ENCODE peak calls at places on chromosomes 3 and 15, in eight cellular contexts. One of them, this sample, is unnamed.

GRCh38 chr3:60461199-60461598 is 790.1 kb downstream of the FHIT start:
- DNase-seq in psoas muscle: no peak
- DNase-seq in dorsolateral prefrontal cortex: no peak
- DNase-seq in prostate gland: no peak
- DNase-seq in foreskin fibroblast: no peak
- DNase-seq in lower lobe of right lung: no peak
- DNase-seq in coronary artery: no peak
- DNase-seq in fibroblast of lung: peak; percentile 4
- DNase-seq in this sample: no peak

GRCh38 chr3:25448750-25449684 is 21.0 kb downstream of the RARB start:
- DNase-seq in psoas muscle: peak; percentile 85
- DNase-seq in dorsolateral prefrontal cortex: peak; percentile 45
- DNase-seq in prostate gland: peak; percentile 75
- DNase-seq in foreskin fibroblast: peak; percentile 43
- DNase-seq in lower lobe of right lung: peak; percentile 80
- DNase-seq in coronary artery: peak; percentile 87
- DNase-seq in fibroblast of lung: peak; percentile 87
- DNase-seq in this sample: no peak

GRCh38 chr3:170410428-170411029 is 8.1 kb upstream of the CLDN11 start:
- DNase-seq in psoas muscle: no peak
- DNase-seq in dorsolateral prefrontal cortex: no peak
- DNase-seq in prostate gland: no peak
- DNase-seq in foreskin fibroblast: no peak
- DNase-seq in lower lobe of right lung: no peak
- DNase-seq in coronary artery: no peak
- DNase-seq in fibroblast of lung: no peak
- DNase-seq in this sample: no peak

GRCh38 chr3:143464850-143465249 is 345.3 kb downstream of the CHST2 start:
- DNase-seq in psoas muscle: peak; percentile 19
- DNase-seq in dorsolateral prefrontal cortex: no peak
- DNase-seq in prostate gland: no peak
- DNase-seq in foreskin fibroblast: peak; percentile 47
- DNase-seq in lower lobe of right lung: no peak
- DNase-seq in coronary artery: no peak
- DNase-seq in fibroblast of lung: no peak
- DNase-seq in this sample: no peak

GRCh38 chr15:94607176-94607654 is 375.9 kb downstream of the MCTP2 start:
- DNase-seq in psoas muscle: peak; percentile 20
- DNase-seq in dorsolateral prefrontal cortex: no peak
- DNase-seq in prostate gland: no peak
- DNase-seq in foreskin fibroblast: no peak
- DNase-seq in lower lobe of right lung: no peak
- DNase-seq in coronary artery: no peak
- DNase-seq in fibroblast of lung: no peak
- DNase-seq in this sample: no peak

GRCh38 chr3:50493086-50493485 is 10.3 kb downstream of the CACNA2D2 start:
- DNase-seq in psoas muscle: no peak
- DNase-seq in dorsolateral prefrontal cortex: no peak
- DNase-seq in prostate gland: no peak
- DNase-seq in foreskin fibroblast: no peak
- DNase-seq in lower lobe of right lung: no peak
- DNase-seq in coronary artery: no peak
- DNase-seq in fibroblast of lung: no peak
- DNase-seq in this sample: no peak

GRCh38 chr3:134078169-134078821 is 48.6 kb upstream of the SLCO2A1 start:
- DNase-seq in psoas muscle: no peak
- DNase-seq in dorsolateral prefrontal cortex: no peak
- DNase-seq in prostate gland: no peak
- DNase-seq in foreskin fibroblast: peak; percentile 25
- DNase-seq in lower lobe of right lung: no peak
- DNase-seq in coronary artery: peak; percentile 46
- DNase-seq in fibroblast of lung: no peak
- DNase-seq in this sample: no peak

GRCh38 chr3:16494906-16495580 is 18.5 kb downstream of the RFTN1 start:
- DNase-seq in psoas muscle: no peak
- DNase-seq in dorsolateral prefrontal cortex: no peak
- DNase-seq in prostate gland: no peak
- DNase-seq in foreskin fibroblast: no peak
- DNase-seq in lower lobe of right lung: no peak
- DNase-seq in coronary artery: no peak
- DNase-seq in fibroblast of lung: peak; percentile 30
- DNase-seq in this sample: no peak

GRCh38 chr3:88113311-88114162 is 36.2 kb upstream of the C3orf38 start:
- DNase-seq in psoas muscle: no peak
- DNase-seq in dorsolateral prefrontal cortex: no peak
- DNase-seq in prostate gland: peak; percentile 62
- DNase-seq in foreskin fibroblast: peak; percentile 56
- DNase-seq in lower lobe of right lung: no peak
- DNase-seq in coronary artery: no peak
- DNase-seq in fibroblast of lung: peak; percentile 52
- DNase-seq in this sample: peak; percentile 56

GRCh38 chr15:92524161-92524560 is 130.5 kb downstream of the ST8SIA2 start:
- DNase-seq in psoas muscle: no peak
- DNase-seq in dorsolateral prefrontal cortex: no peak
- DNase-seq in prostate gland: no peak
- DNase-seq in foreskin fibroblast: no peak
- DNase-seq in lower lobe of right lung: no peak
- DNase-seq in coronary artery: no peak
- DNase-seq in fibroblast of lung: no peak
- DNase-seq in this sample: no peak

GRCh38 chr15:92525758-92526245 is 129.8 kb downstream of the FAM174B start:
- DNase-seq in psoas muscle: no peak
- DNase-seq in dorsolateral prefrontal cortex: no peak
- DNase-seq in prostate gland: no peak
- DNase-seq in foreskin fibroblast: no peak
- DNase-seq in lower lobe of right lung: no peak
- DNase-seq in coronary artery: no peak
- DNase-seq in fibroblast of lung: no peak
- DNase-seq in this sample: no peak

GRCh38 chr15:92523176-92523575 is 129.5 kb downstream of the ST8SIA2 start:
- DNase-seq in psoas muscle: no peak
- DNase-seq in dorsolateral prefrontal cortex: no peak
- DNase-seq in prostate gland: no peak
- DNase-seq in foreskin fibroblast: no peak
- DNase-seq in lower lobe of right lung: no peak
- DNase-seq in coronary artery: no peak
- DNase-seq in fibroblast of lung: no peak
- DNase-seq in this sample: no peak

GRCh38 chr15:92528736-92529135 is 126.8 kb downstream of the FAM174B start:
- DNase-seq in psoas muscle: no peak
- DNase-seq in dorsolateral prefrontal cortex: no peak
- DNase-seq in prostate gland: no peak
- DNase-seq in foreskin fibroblast: no peak
- DNase-seq in lower lobe of right lung: no peak
- DNase-seq in coronary artery: no peak
- DNase-seq in fibroblast of lung: peak; percentile 38
- DNase-seq in this sample: no peak

GRCh38 chr15:92527197-92527596 is 128.4 kb downstream of the FAM174B start:
- DNase-seq in psoas muscle: no peak
- DNase-seq in dorsolateral prefrontal cortex: no peak
- DNase-seq in prostate gland: peak; percentile 90
- DNase-seq in foreskin fibroblast: no peak
- DNase-seq in lower lobe of right lung: no peak
- DNase-seq in coronary artery: no peak
- DNase-seq in fibroblast of lung: no peak
- DNase-seq in this sample: no peak
- TF ChIP-seq CTCF in psoas muscle: no peak
- TF ChIP-seq CTCF in dorsolateral prefrontal cortex: no peak
- TF ChIP-seq CTCF in prostate gland: no peak
- TF ChIP-seq CTCF in foreskin fibroblast: no peak
- TF ChIP-seq CTCF in lower lobe of right lung: no peak
- TF ChIP-seq CTCF in coronary artery: no peak
- TF ChIP-seq CTCF in fibroblast of lung: no peak
- TF ChIP-seq CTCF in this sample: no peak

DNA sequence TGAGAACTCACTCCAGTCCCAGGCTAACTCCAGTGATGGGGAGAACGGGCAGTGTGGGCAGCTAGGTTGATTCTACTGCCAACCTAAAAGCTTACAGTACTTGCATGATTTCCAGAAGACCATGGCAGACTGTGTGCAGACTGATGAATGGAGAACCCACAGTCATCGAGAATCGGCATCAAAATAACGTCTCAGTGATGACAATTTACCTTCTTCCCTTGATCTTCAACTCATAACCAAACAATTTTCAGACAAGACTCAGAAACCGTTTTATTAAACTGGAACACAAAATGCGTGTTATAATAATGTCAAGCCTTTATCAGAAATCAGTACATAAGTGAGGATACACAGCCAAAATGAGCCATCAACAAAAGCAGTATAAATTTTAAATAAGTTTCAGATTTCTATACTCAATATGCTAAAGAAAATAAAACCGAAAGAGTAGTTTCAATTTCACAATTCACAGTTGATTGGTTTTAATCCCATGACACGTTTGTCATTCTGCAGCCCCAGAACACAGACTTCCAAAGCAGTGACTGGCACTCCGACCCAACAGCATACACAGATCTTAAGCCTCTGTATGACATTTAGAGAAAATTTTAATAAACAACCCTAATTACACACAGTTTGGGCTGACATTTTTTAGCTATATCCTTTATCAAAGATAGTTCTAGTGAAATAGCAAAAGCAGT is 54.5 kb downstream of the ZMAT3 start:
- DNase-seq in psoas muscle: no peak
- DNase-seq in dorsolateral prefrontal cortex: no peak
- DNase-seq in prostate gland: no peak
- DNase-seq in foreskin fibroblast: no peak
- DNase-seq in lower lobe of right lung: no peak
- DNase-seq in coronary artery: no peak
- DNase-seq in fibroblast of lung: no peak
- DNase-seq in this sample: no peak
- H3K4me3 ChIP-seq in psoas muscle: no peak overlapping the region
- H3K4me3 ChIP-seq in dorsolateral prefrontal cortex: no peak overlapping the region
- H3K4me3 ChIP-seq in prostate gland: no peak overlapping the region
- H3K4me3 ChIP-seq in foreskin fibroblast: no peak overlapping the region
- H3K4me3 ChIP-seq in lower lobe of right lung: no peak overlapping the region
- H3K4me3 ChIP-seq in coronary artery: no peak overlapping the region
- H3K4me3 ChIP-seq in fibroblast of lung: no peak overlapping the region
- H3K4me3 ChIP-seq in this sample: no peak overlapping the region

GRCh38 chr15:29690765-29691475 is 131.3 kb downstream of the TJP1 start:
- DNase-seq in psoas muscle: no peak
- DNase-seq in dorsolateral prefrontal cortex: no peak
- DNase-seq in prostate gland: no peak
- DNase-seq in foreskin fibroblast: peak; percentile 18
- DNase-seq in lower lobe of right lung: no peak
- DNase-seq in coronary artery: no peak
- DNase-seq in fibroblast of lung: peak; percentile 41
- DNase-seq in this sample: no peak

GRCh38 chr15:29693225-29693624 is 129.0 kb downstream of the TJP1 start:
- DNase-seq in psoas muscle: no peak
- DNase-seq in dorsolateral prefrontal cortex: no peak
- DNase-seq in prostate gland: no peak
- DNase-seq in foreskin fibroblast: peak; percentile 14
- DNase-seq in lower lobe of right lung: no peak
- DNase-seq in coronary artery: no peak
- DNase-seq in fibroblast of lung: no peak
- DNase-seq in this sample: no peak

GRCh38 chr15:29695486-29696167 is 126.6 kb downstream of the TJP1 start:
- DNase-seq in psoas muscle: no peak
- DNase-seq in dorsolateral prefrontal cortex: no peak
- DNase-seq in prostate gland: no peak
- DNase-seq in foreskin fibroblast: no peak
- DNase-seq in lower lobe of right lung: no peak
- DNase-seq in coronary artery: no peak
- DNase-seq in fibroblast of lung: no peak
- DNase-seq in this sample: no peak

GRCh38 chr15:29689724-29689986 is 132.6 kb downstream of the TJP1 start:
- DNase-seq in psoas muscle: no peak
- DNase-seq in dorsolateral prefrontal cortex: no peak
- DNase-seq in prostate gland: no peak
- DNase-seq in foreskin fibroblast: no peak
- DNase-seq in lower lobe of right lung: no peak
- DNase-seq in coronary artery: no peak
- DNase-seq in fibroblast of lung: no peak
- DNase-seq in this sample: no peak

GRCh38 chr15:29692527-29692926 is 129.7 kb downstream of the TJP1 start:
- DNase-seq in psoas muscle: no peak
- DNase-seq in dorsolateral prefrontal cortex: no peak
- DNase-seq in prostate gland: no peak
- DNase-seq in foreskin fibroblast: no peak
- DNase-seq in lower lobe of right lung: no peak
- DNase-seq in coronary artery: no peak
- DNase-seq in fibroblast of lung: no peak
- DNase-seq in this sample: no peak
- TF ChIP-seq CTCF in psoas muscle: no peak
- TF ChIP-seq CTCF in dorsolateral prefrontal cortex: no peak
- TF ChIP-seq CTCF in prostate gland: no peak
- TF ChIP-seq CTCF in foreskin fibroblast: peak; percentile 10
- TF ChIP-seq CTCF in lower lobe of right lung: no peak
- TF ChIP-seq CTCF in coronary artery: no peak
- TF ChIP-seq CTCF in fibroblast of lung: peak; percentile 40
- TF ChIP-seq CTCF in this sample: peak; percentile 16

DNA sequence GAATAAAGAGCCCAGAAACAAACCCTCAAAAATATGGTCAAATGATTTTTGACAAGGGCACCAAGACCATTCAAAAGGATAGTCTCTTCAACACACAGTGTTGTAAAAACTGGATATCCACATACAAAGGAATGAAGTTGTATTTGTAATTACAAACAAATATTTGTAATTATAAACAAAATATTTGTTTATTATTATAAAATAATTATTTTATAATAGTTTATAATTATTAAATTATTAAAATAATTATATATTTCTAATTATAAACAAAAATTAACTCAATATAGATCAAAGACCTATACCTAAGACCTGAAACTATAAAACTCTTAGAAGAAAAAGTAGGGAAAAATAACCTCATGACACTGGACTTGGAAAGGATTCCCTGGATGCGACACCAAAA is 23.3 kb upstream of the ACAN start:
- DNase-seq in psoas muscle: no peak
- DNase-seq in dorsolateral prefrontal cortex: no peak
- DNase-seq in prostate gland: no peak
- DNase-seq in foreskin fibroblast: no peak
- DNase-seq in lower lobe of right lung: no peak
- DNase-seq in coronary artery: no peak
- DNase-seq in fibroblast of lung: no peak
- DNase-seq in this sample: no peak
- H3K4me3 ChIP-seq in psoas muscle: no peak overlapping the region
- H3K4me3 ChIP-seq in dorsolateral prefrontal cortex: no peak overlapping the region
- H3K4me3 ChIP-seq in prostate gland: no peak overlapping the region
- H3K4me3 ChIP-seq in foreskin fibroblast: no peak overlapping the region
- H3K4me3 ChIP-seq in lower lobe of right lung: no peak overlapping the region
- H3K4me3 ChIP-seq in coronary artery: no peak overlapping the region
- H3K4me3 ChIP-seq in fibroblast of lung: no peak overlapping the region
- H3K4me3 ChIP-seq in this sample: no peak overlapping the region

DNA sequence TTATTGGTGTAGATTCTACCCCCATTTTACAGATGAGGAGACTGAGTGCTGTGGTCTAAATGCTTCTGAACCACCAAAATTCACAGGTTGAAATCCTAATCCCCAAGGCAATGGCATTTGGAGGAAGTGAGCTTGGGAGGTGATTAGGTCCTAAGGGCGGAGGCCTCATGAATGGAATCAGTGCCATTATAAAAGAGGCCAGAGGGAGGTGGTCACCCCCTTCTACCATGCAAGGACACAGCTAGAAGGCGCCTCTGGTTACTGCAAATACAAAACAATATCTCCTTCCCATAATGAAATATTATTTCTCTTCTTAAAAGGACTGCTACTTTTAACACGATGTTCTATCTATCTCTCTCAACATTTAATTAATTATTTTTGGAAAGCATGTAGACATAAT is 223.5 kb downstream of the NEK10 start:
- DNase-seq in psoas muscle: no peak
- DNase-seq in dorsolateral prefrontal cortex: no peak
- DNase-seq in prostate gland: no peak
- DNase-seq in foreskin fibroblast: no peak
- DNase-seq in lower lobe of right lung: no peak
- DNase-seq in coronary artery: no peak
- DNase-seq in fibroblast of lung: no peak
- DNase-seq in this sample: no peak
- TF ChIP-seq CTCF in psoas muscle: no peak
- TF ChIP-seq CTCF in dorsolateral prefrontal cortex: no peak
- TF ChIP-seq CTCF in prostate gland: no peak
- TF ChIP-seq CTCF in foreskin fibroblast: no peak
- TF ChIP-seq CTCF in lower lobe of right lung: no peak
- TF ChIP-seq CTCF in coronary artery: no peak
- TF ChIP-seq CTCF in fibroblast of lung: no peak
- TF ChIP-seq CTCF in this sample: no peak